ENCODE peak calls at places on chromosomes 2 and 18, in nine cellular contexts. One of them, this sample, is unnamed.

GRCh38 chr2:43169987-43170732 is 56.2 kb downstream of the ZFP36L2 start:
- DNase-seq in Ammon's horn: no peak
- DNase-seq in activated CD8-positive, alpha-beta memory T cell treated with anti-CD3 and anti-CD28 coated beads for 1 hour: peak
- DNase-seq in head of caudate nucleus: no peak
- DNase-seq in activated CD4-positive, alpha-beta T cell treated with anti-CD3 and anti-CD28 coated beads, Interleukin-2, amount 50 U/mL, for 48 hours: peak
- DNase-seq in CD4-positive, alpha-beta memory T cell: peak
- DNase-seq in left cardiac atrium: no peak
- DNase-seq in bronchial epithelial cell: no peak
- DNase-seq in naive B cell: peak
- DNase-seq in this sample: peak

GRCh38 chr2:64699712-64700111 is 46.0 kb upstream of the SERTAD2 start:
- DNase-seq in bronchial epithelial cell: no peak
- DNase-seq in CD4-positive, alpha-beta memory T cell: peak
- DNase-seq in head of caudate nucleus: no peak
- DNase-seq in left cardiac atrium: no peak
- DNase-seq in Ammon's horn: no peak
- DNase-seq in activated CD4-positive, alpha-beta T cell treated with anti-CD3 and anti-CD28 coated beads, Interleukin-2, amount 50 U/mL, for 48 hours: peak
- DNase-seq in activated CD8-positive, alpha-beta memory T cell treated with anti-CD3 and anti-CD28 coated beads for 1 hour: no peak
- DNase-seq in naive B cell: peak
- DNase-seq in this sample: no peak

GRCh38 chr2:133765693-133766092 is 197.4 kb upstream of the NCKAP5 start:
- DNase-seq in Ammon's horn: peak
- DNase-seq in activated CD4-positive, alpha-beta T cell treated with anti-CD3 and anti-CD28 coated beads, Interleukin-2, amount 50 U/mL, for 48 hours: no peak
- DNase-seq in bronchial epithelial cell: no peak
- DNase-seq in activated CD8-positive, alpha-beta memory T cell treated with anti-CD3 and anti-CD28 coated beads for 1 hour: no peak
- DNase-seq in left cardiac atrium: no peak
- DNase-seq in naive B cell: no peak
- DNase-seq in CD4-positive, alpha-beta memory T cell: no peak
- DNase-seq in head of caudate nucleus: no peak
- DNase-seq in this sample: no peak

GRCh38 chr2:24832991-24833671 is 39.9 kb downstream of the CENPO start:
- DNase-seq in naive B cell: no peak
- DNase-seq in CD4-positive, alpha-beta memory T cell: no peak
- DNase-seq in head of caudate nucleus: no peak
- DNase-seq in Ammon's horn: peak
- DNase-seq in bronchial epithelial cell: no peak
- DNase-seq in activated CD4-positive, alpha-beta T cell treated with anti-CD3 and anti-CD28 coated beads, Interleukin-2, amount 50 U/mL, for 48 hours: no peak
- DNase-seq in left cardiac atrium: no peak
- DNase-seq in activated CD8-positive, alpha-beta memory T cell treated with anti-CD3 and anti-CD28 coated beads for 1 hour: no peak
- DNase-seq in this sample: no peak

GRCh38 chr2:61855178-61855523 is 1.3 kb upstream of the FAM161A start:
- DNase-seq in naive B cell: no peak
- DNase-seq in head of caudate nucleus: peak
- DNase-seq in bronchial epithelial cell: peak
- DNase-seq in activated CD8-positive, alpha-beta memory T cell treated with anti-CD3 and anti-CD28 coated beads for 1 hour: no peak
- DNase-seq in left cardiac atrium: peak
- DNase-seq in activated CD4-positive, alpha-beta T cell treated with anti-CD3 and anti-CD28 coated beads, Interleukin-2, amount 50 U/mL, for 48 hours: no peak
- DNase-seq in Ammon's horn: peak
- DNase-seq in CD4-positive, alpha-beta memory T cell: no peak
- DNase-seq in this sample: no peak

GRCh38 chr2:28356095-28356911 is 36.4 kb upstream of the FOSL2 start:
- DNase-seq in CD4-positive, alpha-beta memory T cell: peak
- DNase-seq in head of caudate nucleus: peak
- DNase-seq in naive B cell: no peak
- DNase-seq in bronchial epithelial cell: peak
- DNase-seq in Ammon's horn: peak
- DNase-seq in activated CD8-positive, alpha-beta memory T cell treated with anti-CD3 and anti-CD28 coated beads for 1 hour: no peak
- DNase-seq in left cardiac atrium: peak
- DNase-seq in activated CD4-positive, alpha-beta T cell treated with anti-CD3 and anti-CD28 coated beads, Interleukin-2, amount 50 U/mL, for 48 hours: peak
- DNase-seq in this sample: no peak

GRCh38 chr2:65278450-65279030 is 50.9 kb downstream of the ACTR2 start:
- DNase-seq in head of caudate nucleus: no peak
- DNase-seq in activated CD8-positive, alpha-beta memory T cell treated with anti-CD3 and anti-CD28 coated beads for 1 hour: no peak
- DNase-seq in Ammon's horn: no peak
- DNase-seq in CD4-positive, alpha-beta memory T cell: no peak
- DNase-seq in naive B cell: no peak
- DNase-seq in left cardiac atrium: no peak
- DNase-seq in activated CD4-positive, alpha-beta T cell treated with anti-CD3 and anti-CD28 coated beads, Interleukin-2, amount 50 U/mL, for 48 hours: no peak
- DNase-seq in bronchial epithelial cell: no peak
- DNase-seq in this sample: no peak

GRCh38 chr2:127864877-127865276 is 6.9 kb upstream of the POLR2D start:
- DNase-seq in activated CD4-positive, alpha-beta T cell treated with anti-CD3 and anti-CD28 coated beads, Interleukin-2, amount 50 U/mL, for 48 hours: no peak
- DNase-seq in Ammon's horn: no peak
- DNase-seq in naive B cell: no peak
- DNase-seq in left cardiac atrium: no peak
- DNase-seq in head of caudate nucleus: no peak
- DNase-seq in CD4-positive, alpha-beta memory T cell: no peak
- DNase-seq in activated CD8-positive, alpha-beta memory T cell treated with anti-CD3 and anti-CD28 coated beads for 1 hour: no peak
- DNase-seq in bronchial epithelial cell: peak
- DNase-seq in this sample: no peak

GRCh38 chr18:56711706-56712445 is 60.7 kb downstream of the WDR7 start:
- DNase-seq in activated CD8-positive, alpha-beta memory T cell treated with anti-CD3 and anti-CD28 coated beads for 1 hour: no peak
- DNase-seq in Ammon's horn: no peak
- DNase-seq in naive B cell: no peak
- DNase-seq in CD4-positive, alpha-beta memory T cell: no peak
- DNase-seq in head of caudate nucleus: no peak
- DNase-seq in left cardiac atrium: no peak
- DNase-seq in activated CD4-positive, alpha-beta T cell treated with anti-CD3 and anti-CD28 coated beads, Interleukin-2, amount 50 U/mL, for 48 hours: no peak
- DNase-seq in bronchial epithelial cell: no peak
- DNase-seq in this sample: no peak

GRCh38 chr2:149314687-149315086 is 15.7 kb upstream of the LYPD6 start:
- DNase-seq in left cardiac atrium: no peak
- DNase-seq in CD4-positive, alpha-beta memory T cell: no peak
- DNase-seq in Ammon's horn: no peak
- DNase-seq in activated CD4-positive, alpha-beta T cell treated with anti-CD3 and anti-CD28 coated beads, Interleukin-2, amount 50 U/mL, for 48 hours: no peak
- DNase-seq in bronchial epithelial cell: no peak
- DNase-seq in activated CD8-positive, alpha-beta memory T cell treated with anti-CD3 and anti-CD28 coated beads for 1 hour: no peak
- DNase-seq in head of caudate nucleus: no peak
- DNase-seq in naive B cell: no peak
- DNase-seq in this sample: no peak

GRCh38 chr2:43185146-43185545 is 41.3 kb downstream of the ZFP36L2 start:
- DNase-seq in bronchial epithelial cell: no peak
- DNase-seq in activated CD8-positive, alpha-beta memory T cell treated with anti-CD3 and anti-CD28 coated beads for 1 hour: no peak
- DNase-seq in CD4-positive, alpha-beta memory T cell: no peak
- DNase-seq in naive B cell: no peak
- DNase-seq in Ammon's horn: no peak
- DNase-seq in activated CD4-positive, alpha-beta T cell treated with anti-CD3 and anti-CD28 coated beads, Interleukin-2, amount 50 U/mL, for 48 hours: no peak
- DNase-seq in left cardiac atrium: no peak
- DNase-seq in head of caudate nucleus: no peak
- DNase-seq in this sample: no peak

GRCh38 chr2:25649790-25650189 is 23.6 kb downstream of the DTNB start:
- DNase-seq in Ammon's horn: no peak
- DNase-seq in bronchial epithelial cell: no peak
- DNase-seq in activated CD4-positive, alpha-beta T cell treated with anti-CD3 and anti-CD28 coated beads, Interleukin-2, amount 50 U/mL, for 48 hours: no peak
- DNase-seq in activated CD8-positive, alpha-beta memory T cell treated with anti-CD3 and anti-CD28 coated beads for 1 hour: no peak
- DNase-seq in head of caudate nucleus: no peak
- DNase-seq in CD4-positive, alpha-beta memory T cell: no peak
- DNase-seq in left cardiac atrium: no peak
- DNase-seq in naive B cell: no peak
- DNase-seq in this sample: no peak

GRCh38 chr2:1369905-1370304 is 43.4 kb upstream of the TPO start:
- DNase-seq in left cardiac atrium: no peak
- DNase-seq in activated CD4-positive, alpha-beta T cell treated with anti-CD3 and anti-CD28 coated beads, Interleukin-2, amount 50 U/mL, for 48 hours: no peak
- DNase-seq in Ammon's horn: no peak
- DNase-seq in naive B cell: no peak
- DNase-seq in activated CD8-positive, alpha-beta memory T cell treated with anti-CD3 and anti-CD28 coated beads for 1 hour: no peak
- DNase-seq in bronchial epithelial cell: no peak
- DNase-seq in head of caudate nucleus: no peak
- DNase-seq in CD4-positive, alpha-beta memory T cell: no peak
- DNase-seq in this sample: no peak

This sample was measured in germinal center.